ENCODE peak calls at places on chromosomes 11 and 22, in five cellular contexts. K is EL; U is nephron progenitor cell; Q is activated CD8-positive, alpha-beta memory T cell treated with anti-CD3 and anti-CD28 coated beads for 1 hour; T is HTR-8/SVneo. C is an unnamed sample.

GRCh38 chr11:6548121-6548520 is 51.0 kb downstream of the DNHD1 start:
- DNase-seq in Q (no peak), U (no peak), K (no peak), T (no peak), C (no peak)

GRCh38 chr11:112844530-112844929 is 116.7 kb upstream of the NCAM1 start:
- DNase-seq in T (no peak), Q (no peak), K (no peak), U (no peak), C (no peak)

GRCh38 chr11:8917157-8917820 is 6.3 kb downstream of the AKIP1 start:
- DNase-seq in U (peak; percentile 19), T (peak; percentile 86), K (peak; percentile 94), Q (no peak), C (peak; percentile 69)

GRCh38 chr22:37352481-37352880 is 70.2 kb downstream of the CYTH4 start:
- DNase-seq in U (no peak), T (no peak), Q (no peak), K (no peak), C (no peak)

GRCh38 chr11:108672113-108672512 is 7.2 kb downstream of the DDX10 start:
- DNase-seq in Q (no peak), T (no peak), U (no peak), K (peak; percentile 53), C (peak; percentile 40)

GRCh38 chr22:47053013-47053864 is 290.8 kb downstream of the TBC1D22A start:
- DNase-seq in Q (no peak), K (no peak), U (no peak), T (no peak), C (no peak)

GRCh38 chr11:1931326-1931725 is 11.8 kb downstream of the TNNT3 start:
- DNase-seq in T (no peak), Q (no peak), U (no peak), K (no peak), C (peak; percentile 33)

GRCh38 chr22:33105501-33105911 is 47.3 kb upstream of the SYN3 start:
- DNase-seq in T (no peak), U (peak; percentile 8), Q (no peak), K (no peak), C (no peak)

GRCh38 chr11:125940145-125940544 is 5.7 kb upstream of the VSIG10L2 start:
- DNase-seq in U (no peak), Q (no peak), K (no peak), T (no peak), C (no peak)

GRCh38 chr11:4095509-4096230 is 1.1 kb downstream of the RRM1 start:
- DNase-seq in K (peak; percentile 75), Q (no peak), U (no peak), T (no peak), C (peak; percentile 45)

GRCh38 chr11:112784323-112785073 is 176.7 kb upstream of the NCAM1 start:
- DNase-seq in U (peak; percentile 42), K (peak; percentile 2), T (no peak), Q (no peak), C (no peak)

GRCh38 chr11:17915500-17916143 is 97.2 kb downstream of the SERGEF start:
- DNase-seq in T (no peak), U (no peak), K (peak; percentile 8), Q (no peak), C (no peak)

GRCh38 chr11:108734956-108735559 is 70.2 kb downstream of the DDX10 start:
- DNase-seq in Q (no peak), U (no peak), K (no peak), T (no peak), C (no peak)

GRCh38 chr11:105757107-105757506 is 147.2 kb downstream of the GRIA4 start:
- DNase-seq in T (no peak), K (no peak), Q (no peak), U (no peak), C (no peak)

GRCh38 chr11:76658651-76659650 is 11.6 kb downstream of the LRRC32 start:
- DNase-seq in K (no peak), U (no peak), T (no peak), Q (no peak), C (no peak)

GRCh38 chr22:27075891-27076290 is 418.5 kb downstream of the MIAT start:
- DNase-seq in Q (no peak), K (no peak), T (no peak), U (no peak), C (no peak)

C was measured in fibroblast of the conjunctiva.